ENCODE peak calls at places on chromosome 10, in ten cellular contexts. D is astrocyte of the spinal cord, A is bronchial epithelial cell, T is MM.1S, J is tibial artery, H is GM06990, U is nephron progenitor cell, S is Peyer's patch, O is HL-60, X is GM12865. Z is an unnamed sample.

GRCh38 chr10:110074986-110075664 is 67.3 kb downstream of the ADD3 start:
- DNase-seq in O (no peak), U (no peak), H (no peak), D (peak), S (no peak), A (peak), T (no peak), X (no peak), J (no peak), Z (no peak)

GRCh38 chr10:122162566-122163181 is 108.4 kb upstream of the BTBD16 start:
- DNase-seq in U (no peak), O (no peak), S (no peak), D (no peak), H (no peak), T (no peak), J (no peak), X (no peak), A (no peak), Z (peak)

GRCh38 chr10:95308389-95309302 is 17.8 kb upstream of the PDLIM1 start:
- DNase-seq in X (peak), S (peak), U (no peak), J (peak), T (no peak), H (no peak), O (no peak), D (peak), A (peak), Z (no peak)

GRCh38 chr10:96772239-96772638 is 51.9 kb upstream of the PIK3AP1 start:
- DNase-seq in O (no peak), S (no peak), X (no peak), T (no peak), A (no peak), H (no peak), D (no peak), J (no peak), U (no peak), Z (no peak)

GRCh38 chr10:77118603-77119282 is 518.9 kb downstream of the KCNMA1 start:
- DNase-seq in J (no peak), H (no peak), S (no peak), D (no peak), U (no peak), T (no peak), X (no peak), O (no peak), A (no peak), Z (no peak)

GRCh38 chr10:129546106-129546505 is 79.1 kb downstream of the MGMT start:
- DNase-seq in O (no peak), X (no peak), S (no peak), D (no peak), A (no peak), J (no peak), T (no peak), H (no peak), U (no peak), Z (no peak)

GRCh38 chr10:18308600-18308999 is 168.4 kb downstream of the CACNB2 start:
- DNase-seq in T (no peak), H (no peak), U (no peak), J (no peak), D (no peak), S (no peak), X (no peak), A (no peak), O (no peak), Z (no peak)

GRCh38 chr10:28300027-28300426 is 2.8 kb downstream of the MPP7 start:
- DNase-seq in A (no peak), X (no peak), U (no peak), S (no peak), T (no peak), H (no peak), J (no peak), D (no peak), O (no peak), Z (no peak)

DNA sequence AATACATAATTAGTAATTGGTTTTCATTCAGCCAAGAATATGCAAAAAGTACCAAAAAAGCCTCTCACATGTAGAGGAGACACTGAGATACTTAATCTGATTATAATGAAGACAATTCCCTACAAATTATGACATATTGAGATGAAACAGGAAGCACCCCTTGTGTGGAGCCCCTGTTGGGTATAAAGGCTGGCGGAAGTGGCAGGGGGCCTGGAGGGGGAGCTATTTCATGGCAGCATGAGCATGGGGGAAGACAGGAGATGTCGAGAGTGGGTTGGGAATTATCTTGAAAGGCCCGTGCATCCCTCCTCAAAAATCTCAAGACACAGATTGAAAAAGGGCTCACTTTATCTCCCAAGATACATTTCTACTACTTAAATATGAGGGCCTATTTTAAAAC is 96.9 kb downstream of the PIP4K2A start:
- DNase-seq in A (no peak), X (peak), J (no peak), H (no peak), T (no peak), S (no peak), D (no peak), O (peak), U (no peak), Z (no peak)
- TF ChIP-seq CTCF in A (no peak), X (peak), J (no peak), H (peak), T (no peak), S (no peak), D (no peak), O (no peak), U (no peak), Z (no peak)

GRCh38 chr10:69680610-69681009 is 50.6 kb downstream of the FAM241B start:
- DNase-seq in U (no peak), J (no peak), S (no peak), X (no peak), T (no peak), A (no peak), H (no peak), O (no peak), D (no peak), Z (no peak)
- TF ChIP-seq CTCF in U (no peak), J (no peak), S (no peak), X (no peak), T (no peak), A (no peak), H (no peak), O (no peak), D (no peak), Z (no peak)

GRCh38 chr10:61941202-61941651 is 39.7 kb downstream of the ARID5B start:
- DNase-seq in A (no peak), U (no peak), X (no peak), O (no peak), S (no peak), J (no peak), H (peak), D (no peak), T (no peak), Z (no peak)

GRCh38 chr10:61939575-61940301 is 38.2 kb downstream of the ARID5B start:
- DNase-seq in T (no peak), U (no peak), X (peak), H (no peak), D (peak), A (peak), O (no peak), S (no peak), J (no peak), Z (no peak)

GRCh38 chr10:61942997-61943457 is 41.5 kb downstream of the ARID5B start:
- DNase-seq in D (peak), A (peak), S (no peak), X (peak), T (no peak), U (no peak), J (no peak), O (no peak), H (no peak), Z (no peak)

GRCh38 chr10:61944445-61945123 is 43.1 kb downstream of the ARID5B start:
- DNase-seq in X (peak), S (no peak), J (no peak), D (no peak), U (no peak), O (no peak), T (no peak), H (no peak), A (no peak), Z (no peak)

DNA sequence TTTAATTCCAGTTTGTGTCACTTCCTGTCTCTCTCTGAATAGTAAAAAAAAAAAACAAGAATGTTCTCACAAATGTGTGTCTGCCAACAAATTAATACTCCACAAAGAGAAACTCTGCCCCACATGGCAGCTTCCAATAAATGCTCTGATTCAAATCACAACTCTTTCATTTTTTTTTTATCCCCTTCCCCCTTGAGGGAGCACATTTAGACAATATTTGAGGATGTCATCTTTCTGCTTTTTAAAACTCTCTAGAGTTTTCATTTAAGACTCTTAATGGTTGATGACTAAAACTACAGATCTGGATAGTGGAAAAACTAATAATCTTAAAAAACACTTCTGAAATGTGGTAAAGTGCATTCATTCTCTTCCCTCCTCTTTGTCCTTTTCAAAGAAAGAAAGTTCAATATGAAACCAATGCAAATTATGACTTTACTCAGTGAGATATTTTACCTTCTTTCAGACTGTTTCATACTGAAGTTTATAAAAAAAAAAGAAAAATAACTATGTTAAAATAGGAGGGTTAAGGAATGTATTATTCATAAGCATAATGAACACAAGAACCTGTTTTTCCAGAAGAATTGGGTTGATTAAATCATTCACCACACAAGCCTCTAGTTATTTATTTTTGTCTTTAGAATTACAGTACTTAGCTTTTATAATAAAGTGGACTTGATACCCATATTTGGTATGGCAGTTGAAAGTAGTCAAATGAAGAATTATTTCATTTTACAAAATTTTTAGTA is 42.4 kb downstream of the ARID5B start:
- DNase-seq in X (peak), O (no peak), S (no peak), U (no peak), D (peak), H (peak), J (no peak), T (no peak), A (peak), Z (no peak)
- TF ChIP-seq CTCF in X (peak), O (no peak), S (peak), U (no peak), D (no peak), H (no peak), J (peak), T (peak), A (no peak), Z (no peak)

GRCh38 chr10:2944788-2945187 is 122.6 kb upstream of the PFKP start:
- DNase-seq in D (no peak), X (no peak), O (no peak), A (peak), S (no peak), J (no peak), H (no peak), U (no peak), T (no peak), Z (no peak)
- TF ChIP-seq CTCF in D (no peak), X (no peak), O (no peak), A (no peak), S (no peak), J (no peak), H (no peak), U (no peak), T (no peak), Z (no peak)

GRCh38 chr10:72796042-72796441 is 97.5 kb upstream of the OIT3 start:
- DNase-seq in D (peak), U (no peak), A (peak), H (no peak), O (no peak), X (no peak), T (no peak), J (peak), S (no peak), Z (no peak)

GRCh38 chr10:72792288-72792687 is 100.3 kb downstream of the MCU start:
- DNase-seq in U (no peak), A (no peak), J (no peak), D (no peak), T (no peak), X (no peak), O (no peak), H (no peak), S (no peak), Z (no peak)

GRCh38 chr10:72793752-72794151 is 99.8 kb upstream of the OIT3 start:
- DNase-seq in O (no peak), S (no peak), X (no peak), J (no peak), T (no peak), D (no peak), A (no peak), U (no peak), H (no peak), Z (no peak)

GRCh38 chr10:72796538-72796937 is 97.0 kb upstream of the OIT3 start:
- DNase-seq in A (no peak), S (no peak), O (no peak), D (no peak), X (no peak), H (no peak), J (no peak), T (no peak), U (no peak), Z (no peak)

DNA sequence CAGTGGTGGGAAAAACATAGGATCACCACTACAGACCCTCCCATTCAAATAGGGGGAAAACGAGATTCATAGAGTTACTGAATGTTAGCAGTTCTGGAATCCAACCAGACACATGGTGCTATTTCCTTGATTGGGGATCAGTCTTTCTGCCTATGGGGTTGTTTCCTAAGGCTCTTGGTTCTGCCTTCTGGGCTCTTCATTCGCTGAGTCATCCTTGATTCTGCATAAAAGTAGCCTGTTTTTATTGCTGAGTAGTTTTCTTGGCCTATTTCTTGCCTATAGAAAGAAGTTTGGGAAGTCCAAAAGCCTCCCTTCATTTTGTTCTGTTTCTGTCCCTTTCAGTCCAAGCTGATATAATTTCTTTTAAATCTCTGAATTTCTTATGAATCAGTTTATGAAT is 99.3 kb upstream of the OIT3 start:
- DNase-seq in U (no peak), H (no peak), O (no peak), A (peak), T (no peak), S (no peak), X (no peak), J (no peak), D (peak), Z (no peak)
- TF ChIP-seq CTCF in U (no peak), H (no peak), O (no peak), A (no peak), T (no peak), S (no peak), X (no peak), J (no peak), D (no peak), Z (no peak)

DNA sequence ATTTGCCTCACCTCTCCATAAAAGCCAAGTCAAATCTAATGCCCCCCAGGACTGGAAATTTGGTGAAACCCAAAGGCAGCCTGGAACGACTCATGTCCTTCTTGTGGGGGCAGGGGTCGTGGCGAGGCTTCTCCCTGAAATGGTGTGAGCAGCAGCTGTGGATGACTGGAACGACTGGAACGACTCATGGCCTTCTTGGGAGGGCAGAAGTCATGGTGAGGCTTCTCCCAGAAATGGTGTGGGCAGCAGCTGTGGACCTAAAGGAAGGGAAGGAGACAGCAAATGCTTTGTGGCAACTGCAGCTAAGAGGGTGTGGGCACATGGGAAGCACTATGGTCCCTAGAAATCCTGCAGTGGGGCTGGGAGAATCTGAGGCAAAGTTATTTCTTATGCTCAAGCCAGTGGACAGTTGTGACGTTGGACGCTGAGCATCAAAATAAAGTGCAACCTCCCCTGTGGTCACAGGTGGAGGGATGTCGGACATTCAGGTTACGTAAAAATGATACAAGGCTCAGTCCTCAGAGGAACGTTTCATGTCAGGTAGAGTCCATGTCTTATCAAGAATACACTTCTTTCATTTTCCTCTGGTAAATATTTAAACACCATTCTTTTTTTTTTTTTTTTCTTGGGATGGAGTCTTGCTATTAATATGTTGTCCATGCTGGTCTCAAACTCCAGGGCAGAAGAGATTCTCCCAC is 107.0 kb upstream of the KIF5B start:
- DNase-seq in D (no peak), S (no peak), T (no peak), X (no peak), O (no peak), A (no peak), H (no peak), J (no peak), U (no peak), Z (no peak)
- TF ChIP-seq CTCF in D (no peak), S (no peak), T (no peak), X (no peak), O (no peak), A (no peak), H (no peak), J (no peak), U (no peak), Z (no peak)

GRCh38 chr10:117635851-117636250 is 93.3 kb downstream of the EMX2 start:
- DNase-seq in D (no peak), O (no peak), S (no peak), J (no peak), X (no peak), T (no peak), U (no peak), A (no peak), H (no peak), Z (no peak)
- TF ChIP-seq CTCF in D (no peak), O (no peak), S (no peak), J (no peak), X (no peak), T (no peak), U (no peak), A (no peak), H (no peak), Z (no peak)

GRCh38 chr10:105535478-105535877 is 894.4 kb downstream of the SORCS3 start:
- DNase-seq in A (no peak), U (no peak), S (no peak), D (no peak), T (no peak), H (no peak), X (no peak), O (no peak), J (no peak), Z (no peak)
- TF ChIP-seq CTCF in A (no peak), U (no peak), S (no peak), D (no peak), T (no peak), H (no peak), X (no peak), O (no peak), J (no peak), Z (no peak)

GRCh38 chr10:116287906-116288501 is 15.0 kb upstream of the GFRA1 start:
- DNase-seq in U (peak), A (peak), T (peak), X (peak), D (peak), J (no peak), S (no peak), H (peak), O (peak), Z (peak)
- TF ChIP-seq CTCF in U (peak), A (peak), T (peak), X (peak), D (peak), J (peak), S (peak), H (peak), O (peak), Z (peak)

GRCh38 chr10:72244573-72245038 is 28.5 kb upstream of the ASCC1 start:
- DNase-seq in O (no peak), S (no peak), H (no peak), T (no peak), J (no peak), X (no peak), A (no peak), D (no peak), U (no peak), Z (no peak)

GRCh38 chr10:72245949-72246525 is 27.7 kb upstream of the DDIT4 start:
- DNase-seq in U (no peak), H (no peak), A (no peak), X (no peak), O (no peak), J (no peak), S (no peak), D (no peak), T (no peak), Z (no peak)

GRCh38 chr10:72241853-72242252 is 25.8 kb upstream of the ASCC1 start:
- DNase-seq in U (no peak), T (no peak), A (no peak), D (no peak), O (no peak), J (no peak), X (no peak), H (no peak), S (no peak), Z (no peak)

GRCh38 chr10:72242675-72243074 is 26.6 kb upstream of the ASCC1 start:
- DNase-seq in D (peak), X (no peak), A (no peak), S (no peak), H (no peak), T (no peak), U (no peak), O (peak), J (peak), Z (no peak)

GRCh38 chr10:72243822-72244437 is 27.9 kb upstream of the ASCC1 start:
- DNase-seq in O (no peak), A (peak), J (peak), T (no peak), X (no peak), D (peak), S (peak), H (no peak), U (no peak), Z (no peak)
- TF ChIP-seq CTCF in O (no peak), A (no peak), J (peak), T (peak), X (no peak), D (peak), S (peak), H (peak), U (no peak), Z (peak)